ENCODE peak calls at places on chromosomes 2 and 18, in six cellular contexts. One of them, this sample, is unnamed.

GRCh38 chr2:159090514-159091201 is 122.2 kb downstream of the TANC1 start:
- DNase-seq in H1: no peak
- DNase-seq in K562: no peak
- DNase-seq in GM12878: peak
- DNase-seq in GM12892: no peak
- DNase-seq in HepG2: no peak
- DNase-seq in this sample: no peak

GRCh38 chr2:158665536-158666302 is 129.4 kb upstream of the DAPL1 start:
- DNase-seq in GM12892: no peak
- DNase-seq in HepG2: no peak
- DNase-seq in K562: no peak
- DNase-seq in H1: no peak
- DNase-seq in GM12878: no peak
- DNase-seq in this sample: no peak

GRCh38 chr2:218039171-218039570 is 29.9 kb upstream of the RUFY4 start:
- DNase-seq in HepG2: no peak
- DNase-seq in H1: no peak
- DNase-seq in K562: no peak
- DNase-seq in GM12892: no peak
- DNase-seq in GM12878: no peak
- DNase-seq in this sample: no peak

GRCh38 chr18:32920796-32921787 is 148.3 kb upstream of the KLHL14 start:
- DNase-seq in HepG2: peak
- DNase-seq in H1: no peak
- DNase-seq in GM12892: no peak
- DNase-seq in GM12878: no peak
- DNase-seq in K562: no peak
- DNase-seq in this sample: no peak

GRCh38 chr18:69727912-69728572 is 219.6 kb downstream of the CD226 start:
- DNase-seq in H1: no peak
- DNase-seq in GM12892: no peak
- DNase-seq in K562: no peak
- DNase-seq in GM12878: no peak
- DNase-seq in HepG2: no peak
- DNase-seq in this sample: no peak

GRCh38 chr18:13313006-13313661 is 94.6 kb downstream of the LDLRAD4 start:
- DNase-seq in HepG2: peak
- DNase-seq in H1: no peak
- DNase-seq in K562: no peak
- DNase-seq in GM12892: no peak
- DNase-seq in GM12878: no peak
- DNase-seq in this sample: no peak

GRCh38 chr2:193267496-193268002 is 1072.8 kb upstream of the TMEFF2 start:
- DNase-seq in H1: no peak
- DNase-seq in GM12878: no peak
- DNase-seq in HepG2: no peak
- DNase-seq in GM12892: no peak
- DNase-seq in K562: no peak
- DNase-seq in this sample: no peak

GRCh38 chr2:199692489-199692888 is 158.5 kb downstream of the FTCDNL1 start:
- DNase-seq in K562: no peak
- DNase-seq in HepG2: peak
- DNase-seq in GM12892: no peak
- DNase-seq in GM12878: no peak
- DNase-seq in H1: no peak
- DNase-seq in this sample: no peak

GRCh38 chr2:202038471-202039277 is 5.0 kb downstream of the FZD7 start:
- DNase-seq in HepG2: no peak
- DNase-seq in GM12892: no peak
- DNase-seq in H1: no peak
- DNase-seq in K562: peak
- DNase-seq in GM12878: no peak
- DNase-seq in this sample: no peak

GRCh38 chr18:23142285-23142929 is 7.1 kb downstream of the CABLES1 start:
- DNase-seq in H1: no peak
- DNase-seq in GM12892: no peak
- DNase-seq in K562: no peak
- DNase-seq in GM12878: no peak
- DNase-seq in HepG2: peak
- DNase-seq in this sample: no peak

GRCh38 chr2:158716921-158717320 is 78.2 kb upstream of the DAPL1 start:
- DNase-seq in H1: no peak
- DNase-seq in GM12878: no peak
- DNase-seq in K562: no peak
- DNase-seq in HepG2: no peak
- DNase-seq in GM12892: no peak
- DNase-seq in this sample: no peak

GRCh38 chr18:77131100-77131651 is 1.4 kb downstream of the MBP start:
- DNase-seq in HepG2: no peak
- DNase-seq in GM12878: no peak
- DNase-seq in K562: no peak
- DNase-seq in GM12892: no peak
- DNase-seq in H1: no peak
- DNase-seq in this sample: no peak

GRCh38 chr2:150742094-150742493 is 254.6 kb upstream of the RND3 start:
- DNase-seq in H1: no peak
- DNase-seq in K562: no peak
- DNase-seq in GM12878: no peak
- DNase-seq in GM12892: no peak
- DNase-seq in HepG2: no peak
- DNase-seq in this sample: no peak

GRCh38 chr2:162318280-162319222 is at the start of gene IFIH1:
- DNase-seq in HepG2: peak
- DNase-seq in GM12892: peak
- DNase-seq in H1: no peak
- DNase-seq in K562: peak
- DNase-seq in GM12878: peak
- DNase-seq in this sample: peak
- TF ChIP-seq POLR2A in HepG2: peak
- TF ChIP-seq POLR2A in GM12892: peak
- TF ChIP-seq POLR2A in H1: peak
- TF ChIP-seq POLR2A in K562: no peak
- TF ChIP-seq POLR2A in GM12878: peak
- TF ChIP-seq POLR2A in this sample: peak

GRCh38 chr18:79897940-79898625 is 53.4 kb downstream of the SLC66A2 start:
- DNase-seq in HepG2: no peak
- DNase-seq in K562: no peak
- DNase-seq in GM12892: no peak
- DNase-seq in GM12878: no peak
- DNase-seq in H1: no peak
- DNase-seq in this sample: no peak
- TF ChIP-seq TAF1 in HepG2: no peak
- TF ChIP-seq TAF1 in K562: no peak
- TF ChIP-seq TAF1 in GM12892: no peak
- TF ChIP-seq TAF1 in GM12878: no peak
- TF ChIP-seq TAF1 in H1: no peak
- TF ChIP-seq TAF1 in this sample: no peak

GRCh38 chr2:227451655-227451992 is 20.3 kb upstream of the AGFG1 start:
- DNase-seq in GM12892: no peak
- DNase-seq in HepG2: no peak
- DNase-seq in GM12878: no peak
- DNase-seq in H1: no peak
- DNase-seq in K562: no peak
- DNase-seq in this sample: no peak
- TF ChIP-seq POLR2A in GM12892: no peak
- TF ChIP-seq POLR2A in HepG2: no peak
- TF ChIP-seq POLR2A in GM12878: no peak
- TF ChIP-seq POLR2A in H1: no peak
- TF ChIP-seq POLR2A in K562: no peak
- TF ChIP-seq POLR2A in this sample: no peak

GRCh38 chr18:41128126-41128525 is 826.9 kb upstream of the PIK3C3 start:
- DNase-seq in HepG2: no peak
- DNase-seq in H1: no peak
- DNase-seq in GM12878: no peak
- DNase-seq in K562: no peak
- DNase-seq in GM12892: no peak
- DNase-seq in this sample: no peak
- TF ChIP-seq TAF1 in HepG2: no peak
- TF ChIP-seq TAF1 in H1: no peak
- TF ChIP-seq TAF1 in GM12878: no peak
- TF ChIP-seq TAF1 in K562: no peak
- TF ChIP-seq TAF1 in GM12892: no peak
- TF ChIP-seq TAF1 in this sample: no peak

DNA sequence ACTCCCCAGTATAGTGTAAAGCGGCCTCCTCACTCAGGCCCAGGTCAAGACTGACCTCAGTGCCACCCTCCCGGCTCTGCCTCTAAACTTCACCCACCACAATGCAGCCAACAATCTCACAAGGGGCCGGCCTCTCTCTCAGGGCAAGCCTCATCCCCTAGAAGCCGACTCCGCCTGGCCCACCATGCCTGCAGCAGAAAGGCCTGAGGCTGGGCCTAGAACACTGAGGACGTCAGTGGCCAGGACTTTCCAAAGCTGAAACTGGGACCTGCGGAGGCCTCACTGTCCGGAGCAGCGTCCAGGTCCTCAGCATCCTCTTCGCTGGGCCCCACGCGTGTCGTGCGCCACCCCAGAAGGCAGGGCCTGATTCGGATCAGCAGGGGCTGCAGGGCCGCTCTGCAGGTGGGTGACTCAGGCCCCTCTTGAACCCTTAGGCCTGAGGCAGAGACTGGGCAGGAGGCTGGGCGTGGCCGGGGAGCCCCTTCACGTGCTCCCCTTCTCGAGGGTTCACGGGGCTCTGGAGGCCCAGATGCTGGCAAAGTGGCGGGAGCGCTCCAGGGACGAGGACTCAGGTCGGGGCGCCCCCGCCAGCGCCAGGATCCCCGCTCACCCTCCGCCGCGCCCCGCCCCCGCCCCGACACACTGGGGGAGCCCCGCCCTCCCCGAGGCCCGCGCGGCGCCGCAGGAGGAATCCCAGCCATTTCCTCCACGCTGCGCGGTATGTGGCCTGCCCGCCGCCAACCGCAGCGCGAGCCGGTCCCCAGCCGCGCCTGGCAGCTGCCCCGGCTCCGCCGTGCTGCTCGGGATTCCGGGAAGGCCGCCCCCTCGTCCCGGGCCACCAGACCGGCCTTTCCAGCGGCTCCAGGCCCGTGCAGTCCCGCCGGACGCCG is 53.1 kb downstream of the PKDCC start:
- DNase-seq in HepG2: no peak
- DNase-seq in GM12878: no peak
- DNase-seq in GM12892: no peak
- DNase-seq in H1: no peak
- DNase-seq in K562: no peak
- DNase-seq in this sample: no peak
- TF ChIP-seq POLR2A in HepG2: no peak
- TF ChIP-seq POLR2A in GM12878: peak
- TF ChIP-seq POLR2A in GM12892: no peak
- TF ChIP-seq POLR2A in H1: no peak
- TF ChIP-seq POLR2A in K562: no peak
- TF ChIP-seq POLR2A in this sample: no peak

GRCh38 chr2:144533221-144533620 is 13.3 kb upstream of the ZEB2 start:
- DNase-seq in GM12878: no peak
- DNase-seq in K562: no peak
- DNase-seq in HepG2: no peak
- DNase-seq in GM12892: no peak
- DNase-seq in H1: no peak
- DNase-seq in this sample: no peak
- TF ChIP-seq TAF1 in GM12878: no peak
- TF ChIP-seq TAF1 in K562: no peak
- TF ChIP-seq TAF1 in HepG2: no peak
- TF ChIP-seq TAF1 in GM12892: no peak
- TF ChIP-seq TAF1 in H1: no peak
- TF ChIP-seq TAF1 in this sample: no peak

DNA sequence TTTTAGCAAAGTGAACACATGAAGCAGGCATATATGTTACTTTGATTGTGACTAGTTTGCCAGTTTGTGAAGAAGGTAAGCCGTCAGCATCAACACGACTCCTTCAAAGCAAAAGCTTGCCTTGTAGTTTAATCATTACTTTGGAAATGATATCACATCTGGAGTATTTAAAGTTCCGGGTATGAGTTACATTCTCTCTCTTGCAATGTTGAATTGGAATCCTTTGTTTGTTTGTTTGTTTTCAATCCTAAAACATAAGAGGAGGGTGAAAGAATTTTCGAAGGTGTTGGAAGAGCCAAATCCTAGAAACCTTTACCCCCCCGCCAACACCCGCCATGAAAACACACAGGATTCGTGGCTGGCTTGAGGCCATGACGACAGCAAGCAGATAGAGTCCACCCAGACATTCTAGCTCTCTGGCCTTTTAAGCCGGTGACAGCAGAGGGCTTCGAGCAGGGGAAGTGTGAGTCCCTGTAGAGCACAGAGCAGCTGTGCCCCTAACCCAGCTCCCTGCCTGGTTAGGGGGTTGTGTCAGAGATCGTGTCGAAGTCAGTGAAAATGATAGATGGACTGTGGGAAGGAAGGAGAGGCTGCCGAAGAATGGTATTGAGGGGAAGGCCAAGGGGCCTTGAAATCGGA is 103.8 kb upstream of the SMIM21 start:
- DNase-seq in GM12892: no peak
- DNase-seq in GM12878: no peak
- DNase-seq in K562: no peak
- DNase-seq in H1: no peak
- DNase-seq in HepG2: no peak
- DNase-seq in this sample: no peak
- TF ChIP-seq POLR2A in GM12892: no peak
- TF ChIP-seq POLR2A in GM12878: no peak
- TF ChIP-seq POLR2A in K562: no peak
- TF ChIP-seq POLR2A in H1: no peak
- TF ChIP-seq POLR2A in HepG2: no peak
- TF ChIP-seq POLR2A in this sample: no peak

GRCh38 chr2:175097297-175097696 is 70.7 kb downstream of the ATF2 start:
- DNase-seq in H1: no peak
- DNase-seq in GM12892: no peak
- DNase-seq in GM12878: no peak
- DNase-seq in HepG2: no peak
- DNase-seq in K562: no peak
- DNase-seq in this sample: no peak
- TF ChIP-seq TAF1 in H1: no peak
- TF ChIP-seq TAF1 in GM12892: no peak
- TF ChIP-seq TAF1 in GM12878: no peak
- TF ChIP-seq TAF1 in HepG2: no peak
- TF ChIP-seq TAF1 in K562: no peak
- TF ChIP-seq TAF1 in this sample: no peak

GRCh38 chr2:96819876-96820511 is 3.9 kb downstream of the CNNM3 start:
- DNase-seq in H1: no peak
- DNase-seq in GM12892: no peak
- DNase-seq in HepG2: no peak
- DNase-seq in GM12878: no peak
- DNase-seq in K562: no peak
- DNase-seq in this sample: no peak
- TF ChIP-seq POLR2A in H1: no peak
- TF ChIP-seq POLR2A in GM12892: no peak
- TF ChIP-seq POLR2A in HepG2: no peak
- TF ChIP-seq POLR2A in GM12878: no peak
- TF ChIP-seq POLR2A in K562: no peak
- TF ChIP-seq POLR2A in this sample: no peak

This sample was measured in GM12891.